ENCODE peak calls at places on chromosomes 16 and 17, in six cellular contexts. I, P, O, R, K and J are unnamed samples.

GRCh38 chr16:31167315-31167714 is 12.6 kb upstream of the FUS start:
- DNase-seq in O (no peak), R (no peak), P (no peak), I (no peak), K (no peak), J (no peak)

GRCh38 chr17:65698381-65699061 is 137.1 kb upstream of the AXIN2 start:
- DNase-seq in O (no peak), I (no peak), P (peak), K (no peak), R (no peak), J (no peak)

GRCh38 chr16:62853887-62854286 is 817.6 kb upstream of the CDH8 start:
- DNase-seq in I (no peak), P (no peak), O (no peak), K (no peak), R (no peak), J (no peak)

GRCh38 chr17:21042434-21043295 is at the start of gene USP22:
- DNase-seq in K (no peak), O (no peak), I (peak), R (peak), P (no peak), J (no peak)

GRCh38 chr16:8928467-8928957 is 35.2 kb downstream of the USP7 start:
- DNase-seq in O (no peak), R (peak), P (no peak), K (no peak), I (no peak), J (no peak)

GRCh38 chr17:22268912-22269220 is 576.5 kb downstream of the KCNJ18 start:
- DNase-seq in O (no peak), R (no peak), K (no peak), P (no peak), I (no peak), J (no peak)

GRCh38 chr16:77657016-77657415 is 65.3 kb upstream of the NUDT7 start:
- DNase-seq in R (no peak), K (no peak), I (peak), O (peak), P (peak), J (no peak)

GRCh38 chr16:728131-728889 is 1.4 kb downstream of the HAGHL start:
- DNase-seq in R (no peak), I (peak), K (no peak), P (peak), O (peak), J (no peak)

GRCh38 chr17:7323731-7324437 is 5.3 kb downstream of the NEURL4 start:
- DNase-seq in O (peak), K (no peak), R (no peak), I (peak), P (peak), J (no peak)

GRCh38 chr17:80287038-80287437 is 26.4 kb downstream of the RNF213 start:
- DNase-seq in I (no peak), K (no peak), P (no peak), O (no peak), R (no peak), J (no peak)

GRCh38 chr16:6949240-6949639 is 383.4 kb upstream of the RBFOX1 start:
- DNase-seq in R (no peak), K (no peak), I (no peak), O (no peak), P (no peak), J (no peak)

GRCh38 chr16:88456356-88457292 is 3.5 kb downstream of the ZFPM1 start:
- DNase-seq in R (no peak), O (no peak), K (no peak), P (no peak), I (no peak), J (no peak)

GRCh38 chr16:29318037-29318436 is 88.5 kb downstream of the NPIPB11 start:
- DNase-seq in I (no peak), O (no peak), R (no peak), P (no peak), K (no peak), J (no peak)

GRCh38 chr17:65742433-65743312 is 181.2 kb upstream of the AXIN2 start:
- DNase-seq in K (no peak), P (peak), O (no peak), I (no peak), R (no peak), J (no peak)

GRCh38 chr16:79093554-79093967 is 507.0 kb downstream of the MAF start:
- DNase-seq in I (no peak), P (no peak), O (no peak), K (no peak), R (no peak), J (no peak)

GRCh38 chr16:7946142-7946541 is 613.5 kb downstream of the RBFOX1 start:
- DNase-seq in K (no peak), O (no peak), P (no peak), I (no peak), R (no peak), J (no peak)

GRCh38 chr17:43694081-43694870 is 32.6 kb upstream of the MEOX1 start:
- DNase-seq in O (peak), P (peak), R (peak), I (peak), K (peak), J (peak)

GRCh38 chr16:73126453-73126853 is 78.5 kb upstream of the ZFHX3 start:
- DNase-seq in P (no peak), I (peak), K (no peak), R (peak), O (no peak), J (peak)

GRCh38 chr16:24896439-24896838 is 50.7 kb downstream of the SLC5A11 start:
- DNase-seq in O (no peak), K (no peak), P (no peak), I (no peak), R (no peak), J (no peak)

GRCh38 chr16:19696961-19697360 is 21.1 kb downstream of the KNOP1 start:
- DNase-seq in K (no peak), R (no peak), P (no peak), O (no peak), I (no peak), J (no peak)